ENCODE peak calls at places on chromosome 3, in seven cellular contexts. One of them, this sample, is unnamed.

GRCh38 chr3:113096158-113096893 is 105.5 kb downstream of the GTPBP8 start:
- DNase-seq in HCT116: no peak
- DNase-seq in HepG2: no peak
- DNase-seq in NT2/D1: no peak
- DNase-seq in GM12878: no peak
- DNase-seq in K562: no peak
- DNase-seq in SK-N-SH: no peak
- DNase-seq in this sample: no peak

GRCh38 chr3:20225769-20226168 is 39.8 kb upstream of the SGO1 start:
- DNase-seq in HCT116: peak
- DNase-seq in HepG2: peak
- DNase-seq in NT2/D1: peak
- DNase-seq in GM12878: no peak
- DNase-seq in K562: peak
- DNase-seq in SK-N-SH: peak
- DNase-seq in this sample: no peak

GRCh38 chr3:73580343-73580742 is 44.4 kb downstream of the PDZRN3 start:
- DNase-seq in HCT116: no peak
- DNase-seq in HepG2: no peak
- DNase-seq in NT2/D1: no peak
- DNase-seq in GM12878: no peak
- DNase-seq in K562: no peak
- DNase-seq in SK-N-SH: no peak
- DNase-seq in this sample: no peak

GRCh38 chr3:114846252-114846651 is 300.8 kb downstream of the ZBTB20 start:
- DNase-seq in HCT116: no peak
- DNase-seq in HepG2: no peak
- DNase-seq in NT2/D1: no peak
- DNase-seq in GM12878: no peak
- DNase-seq in K562: no peak
- DNase-seq in SK-N-SH: no peak
- DNase-seq in this sample: no peak

GRCh38 chr3:38519651-38520050 is 23.5 kb downstream of the EXOG start:
- DNase-seq in HCT116: no peak
- DNase-seq in HepG2: no peak
- DNase-seq in NT2/D1: no peak
- DNase-seq in GM12878: no peak
- DNase-seq in K562: no peak
- DNase-seq in SK-N-SH: no peak
- DNase-seq in this sample: no peak

GRCh38 chr3:171333784-171334464 is 126.3 kb downstream of the TNIK start:
- DNase-seq in HCT116: no peak
- DNase-seq in HepG2: no peak
- DNase-seq in NT2/D1: no peak
- DNase-seq in GM12878: no peak
- DNase-seq in K562: peak
- DNase-seq in SK-N-SH: no peak
- DNase-seq in this sample: no peak

GRCh38 chr3:53780171-53780570 is 66.0 kb downstream of the CHDH start:
- DNase-seq in HCT116: no peak
- DNase-seq in HepG2: no peak
- DNase-seq in NT2/D1: no peak
- DNase-seq in GM12878: no peak
- DNase-seq in K562: no peak
- DNase-seq in SK-N-SH: no peak
- DNase-seq in this sample: no peak

GRCh38 chr3:116777181-116777840 is 67.7 kb downstream of the TUSC7 start:
- DNase-seq in HCT116: no peak
- DNase-seq in HepG2: no peak
- DNase-seq in NT2/D1: no peak
- DNase-seq in GM12878: no peak
- DNase-seq in K562: no peak
- DNase-seq in SK-N-SH: no peak
- DNase-seq in this sample: no peak

GRCh38 chr3:102112706-102113230 is 263.5 kb downstream of the NFKBIZ start:
- DNase-seq in HCT116: no peak
- DNase-seq in HepG2: no peak
- DNase-seq in NT2/D1: no peak
- DNase-seq in GM12878: no peak
- DNase-seq in K562: no peak
- DNase-seq in SK-N-SH: no peak
- DNase-seq in this sample: no peak

GRCh38 chr3:189142527-189142926 is 29.2 kb upstream of the TPRG1 start:
- DNase-seq in HCT116: no peak
- DNase-seq in HepG2: no peak
- DNase-seq in NT2/D1: no peak
- DNase-seq in GM12878: no peak
- DNase-seq in K562: no peak
- DNase-seq in SK-N-SH: no peak
- DNase-seq in this sample: no peak

GRCh38 chr3:46676601-46677071 is 16.8 kb downstream of the ALS2CL start:
- DNase-seq in HCT116: no peak
- DNase-seq in HepG2: no peak
- DNase-seq in NT2/D1: no peak
- DNase-seq in GM12878: no peak
- DNase-seq in K562: no peak
- DNase-seq in SK-N-SH: no peak
- DNase-seq in this sample: no peak

GRCh38 chr3:40841570-40842109 is 316.9 kb downstream of the ZNF621 start:
- DNase-seq in HCT116: no peak
- DNase-seq in HepG2: peak
- DNase-seq in NT2/D1: no peak
- DNase-seq in GM12878: no peak
- DNase-seq in K562: no peak
- DNase-seq in SK-N-SH: no peak
- DNase-seq in this sample: no peak

GRCh38 chr3:57890874-57891273 is 117.3 kb upstream of the FLNB start:
- DNase-seq in HCT116: no peak
- DNase-seq in HepG2: no peak
- DNase-seq in NT2/D1: no peak
- DNase-seq in GM12878: no peak
- DNase-seq in K562: no peak
- DNase-seq in SK-N-SH: no peak
- DNase-seq in this sample: no peak

GRCh38 chr3:16697437-16698258 is 92.4 kb upstream of the DAZL start:
- DNase-seq in HCT116: no peak
- DNase-seq in HepG2: no peak
- DNase-seq in NT2/D1: peak
- DNase-seq in GM12878: no peak
- DNase-seq in K562: no peak
- DNase-seq in SK-N-SH: no peak
- DNase-seq in this sample: no peak

GRCh38 chr3:107062787-107063186 is 314.5 kb upstream of the CCDC54 start:
- DNase-seq in HCT116: no peak
- DNase-seq in HepG2: no peak
- DNase-seq in NT2/D1: peak
- DNase-seq in GM12878: no peak
- DNase-seq in K562: no peak
- DNase-seq in SK-N-SH: no peak
- DNase-seq in this sample: no peak

GRCh38 chr3:65153850-65154512 is 466.2 kb upstream of the ADAMTS9 start:
- DNase-seq in HCT116: no peak
- DNase-seq in HepG2: no peak
- DNase-seq in NT2/D1: peak
- DNase-seq in GM12878: no peak
- DNase-seq in K562: no peak
- DNase-seq in SK-N-SH: peak
- DNase-seq in this sample: no peak
- TF ChIP-seq YY1 in HCT116: no peak
- TF ChIP-seq YY1 in HepG2: no peak
- TF ChIP-seq YY1 in NT2/D1: no peak
- TF ChIP-seq YY1 in GM12878: no peak
- TF ChIP-seq YY1 in K562: no peak
- TF ChIP-seq YY1 in SK-N-SH: no peak
- TF ChIP-seq YY1 in this sample: no peak

GRCh38 chr3:195542261-195542660 is 864 bp downstream of the PPP1R2 start:
- DNase-seq in HCT116: no peak
- DNase-seq in HepG2: no peak
- DNase-seq in NT2/D1: no peak
- DNase-seq in GM12878: no peak
- DNase-seq in K562: no peak
- DNase-seq in SK-N-SH: peak
- DNase-seq in this sample: no peak
- TF ChIP-seq YY1 in HCT116: no peak
- TF ChIP-seq YY1 in HepG2: no peak
- TF ChIP-seq YY1 in NT2/D1: no peak
- TF ChIP-seq YY1 in GM12878: no peak
- TF ChIP-seq YY1 in K562: no peak
- TF ChIP-seq YY1 in SK-N-SH: no peak
- TF ChIP-seq YY1 in this sample: no peak

DNA sequence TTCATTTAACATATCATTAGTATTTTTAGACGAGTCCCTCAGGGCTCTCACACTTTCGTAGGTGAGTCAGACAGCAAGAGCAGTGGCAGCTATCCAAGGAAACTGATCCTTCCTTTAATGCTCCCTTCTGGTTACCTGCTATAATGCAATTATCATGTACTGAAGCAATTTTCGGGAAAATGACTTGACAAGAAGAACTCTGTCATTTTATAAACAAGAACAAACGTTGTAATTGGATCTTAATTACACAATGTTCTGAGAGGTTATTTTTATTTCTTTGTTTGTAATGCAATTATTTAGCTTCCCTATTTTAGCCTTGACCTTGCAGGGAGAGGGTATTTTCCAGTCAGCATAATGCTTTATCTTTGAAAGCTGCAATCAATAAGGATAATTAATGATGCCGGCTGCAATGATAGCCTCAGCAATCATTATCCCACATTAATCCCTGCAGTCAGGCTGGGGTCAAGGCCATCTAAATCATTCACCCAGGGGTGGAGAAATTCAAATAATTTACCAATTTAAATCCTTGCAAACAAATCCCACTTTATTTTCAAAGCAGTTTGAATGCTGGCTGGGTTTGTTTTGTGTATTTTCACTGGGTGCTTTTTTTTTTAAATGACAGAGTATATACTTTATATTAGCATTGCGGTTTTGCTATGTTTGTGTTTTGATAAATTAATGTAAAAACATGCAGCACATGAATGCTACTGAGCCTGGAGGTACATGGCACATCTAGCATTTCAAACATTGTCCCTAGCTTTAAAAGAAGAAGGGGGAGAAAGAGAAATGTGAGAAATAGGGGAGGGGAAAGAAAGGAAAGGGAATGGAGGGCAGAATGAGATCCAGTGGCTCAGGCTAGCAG is 249.9 kb downstream of the SHOX2 start:
- DNase-seq in HCT116: peak
- DNase-seq in HepG2: no peak
- DNase-seq in NT2/D1: no peak
- DNase-seq in GM12878: no peak
- DNase-seq in K562: no peak
- DNase-seq in SK-N-SH: no peak
- DNase-seq in this sample: no peak
- TF ChIP-seq YY1 in HCT116: no peak
- TF ChIP-seq YY1 in HepG2: no peak
- TF ChIP-seq YY1 in NT2/D1: no peak
- TF ChIP-seq YY1 in GM12878: no peak
- TF ChIP-seq YY1 in K562: no peak
- TF ChIP-seq YY1 in SK-N-SH: no peak
- TF ChIP-seq YY1 in this sample: no peak

GRCh38 chr3:34207826-34208225 is 409.4 kb downstream of the PDCD6IP start:
- DNase-seq in HCT116: no peak
- DNase-seq in HepG2: no peak
- DNase-seq in NT2/D1: no peak
- DNase-seq in GM12878: no peak
- DNase-seq in K562: no peak
- DNase-seq in SK-N-SH: no peak
- DNase-seq in this sample: no peak
- TF ChIP-seq YY1 in HCT116: no peak
- TF ChIP-seq YY1 in HepG2: no peak
- TF ChIP-seq YY1 in NT2/D1: no peak
- TF ChIP-seq YY1 in GM12878: no peak
- TF ChIP-seq YY1 in K562: no peak
- TF ChIP-seq YY1 in SK-N-SH: no peak
- TF ChIP-seq YY1 in this sample: no peak

GRCh38 chr3:60079076-60079475 is 1029.3 kb upstream of the CFAP20DC start:
- DNase-seq in HCT116: no peak
- DNase-seq in HepG2: no peak
- DNase-seq in NT2/D1: no peak
- DNase-seq in GM12878: no peak
- DNase-seq in K562: no peak
- DNase-seq in SK-N-SH: no peak
- DNase-seq in this sample: no peak
- TF ChIP-seq YY1 in HCT116: no peak
- TF ChIP-seq YY1 in HepG2: no peak
- TF ChIP-seq YY1 in NT2/D1: no peak
- TF ChIP-seq YY1 in GM12878: peak
- TF ChIP-seq YY1 in K562: no peak
- TF ChIP-seq YY1 in SK-N-SH: no peak
- TF ChIP-seq YY1 in this sample: peak

GRCh38 chr3:147614210-147614609 is 205.0 kb downstream of the ZIC1 start:
- DNase-seq in HCT116: no peak
- DNase-seq in HepG2: no peak
- DNase-seq in NT2/D1: no peak
- DNase-seq in GM12878: no peak
- DNase-seq in K562: no peak
- DNase-seq in SK-N-SH: no peak
- DNase-seq in this sample: no peak
- TF ChIP-seq YY1 in HCT116: no peak
- TF ChIP-seq YY1 in HepG2: no peak
- TF ChIP-seq YY1 in NT2/D1: no peak
- TF ChIP-seq YY1 in GM12878: no peak
- TF ChIP-seq YY1 in K562: no peak
- TF ChIP-seq YY1 in SK-N-SH: no peak
- TF ChIP-seq YY1 in this sample: no peak

GRCh38 chr3:122857019-122857418 is 62.1 kb downstream of the SLC49A4 start:
- DNase-seq in HCT116: no peak
- DNase-seq in HepG2: no peak
- DNase-seq in NT2/D1: no peak
- DNase-seq in GM12878: no peak
- DNase-seq in K562: no peak
- DNase-seq in SK-N-SH: no peak
- DNase-seq in this sample: no peak
- TF ChIP-seq YY1 in HCT116: no peak
- TF ChIP-seq YY1 in HepG2: no peak
- TF ChIP-seq YY1 in NT2/D1: no peak
- TF ChIP-seq YY1 in GM12878: no peak
- TF ChIP-seq YY1 in K562: no peak
- TF ChIP-seq YY1 in SK-N-SH: no peak
- TF ChIP-seq YY1 in this sample: no peak

DNA sequence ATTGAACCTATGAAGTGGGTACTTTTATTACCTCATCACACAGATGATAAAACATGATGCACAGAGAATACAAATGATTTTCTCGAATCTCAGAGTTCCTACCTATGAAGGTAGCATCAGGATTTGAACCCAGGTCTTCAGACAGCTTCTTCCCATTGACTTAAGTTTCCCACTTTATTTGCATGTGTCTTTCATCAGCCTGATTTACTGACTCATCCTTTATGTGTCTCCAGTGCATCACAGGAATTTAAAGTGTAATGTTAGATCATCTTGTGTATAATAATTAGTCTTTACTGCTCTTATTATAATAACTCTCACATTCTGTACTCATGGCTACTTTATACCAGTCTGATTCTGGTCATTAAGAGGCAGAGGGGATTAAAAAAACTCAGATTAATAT is 449.4 kb upstream of the SUCLG2 start:
- DNase-seq in HCT116: no peak
- DNase-seq in HepG2: no peak
- DNase-seq in NT2/D1: no peak
- DNase-seq in GM12878: no peak
- DNase-seq in K562: no peak
- DNase-seq in SK-N-SH: no peak
- DNase-seq in this sample: no peak
- TF ChIP-seq YY1 in HCT116: no peak
- TF ChIP-seq YY1 in HepG2: no peak
- TF ChIP-seq YY1 in NT2/D1: no peak
- TF ChIP-seq YY1 in GM12878: no peak
- TF ChIP-seq YY1 in K562: no peak
- TF ChIP-seq YY1 in SK-N-SH: no peak
- TF ChIP-seq YY1 in this sample: no peak

GRCh38 chr3:141242035-141242721 is 10.6 kb downstream of the PXYLP1 start:
- DNase-seq in HCT116: no peak
- DNase-seq in HepG2: no peak
- DNase-seq in NT2/D1: no peak
- DNase-seq in GM12878: no peak
- DNase-seq in K562: no peak
- DNase-seq in SK-N-SH: no peak
- DNase-seq in this sample: no peak
- TF ChIP-seq YY1 in HCT116: no peak
- TF ChIP-seq YY1 in HepG2: no peak
- TF ChIP-seq YY1 in NT2/D1: no peak
- TF ChIP-seq YY1 in GM12878: no peak
- TF ChIP-seq YY1 in K562: no peak
- TF ChIP-seq YY1 in SK-N-SH: no peak
- TF ChIP-seq YY1 in this sample: no peak

This sample was measured in H1.